ENCODE peak calls at places on chromosomes 4 and X, in six cellular contexts. Y is spleen, B is HCT116, G is endothelial cell of umbilical vein, V is prostate gland, T is sigmoid colon. A is an unnamed sample.

GRCh38 chr4:24266014-24266413 is 318.3 kb downstream of the DHX15 start:
- DNase-seq in Y (no peak), B (no peak), G (no peak), V (no peak), T (no peak), A (no peak)

GRCh38 chr4:76059750-76060149 is 14.8 kb upstream of the ART3 start:
- DNase-seq in Y (no peak), B (no peak), G (no peak), V (no peak), T (no peak), A (no peak)

GRCh38 chr4:151114986-151115385 is 15.6 kb downstream of the RPS3A start:
- DNase-seq in Y (no peak), B (no peak), G (no peak), V (no peak), T (no peak), A (no peak)

GRCh38 chr4:43277003-43277402 is 384.5 kb downstream of the GRXCR1 start:
- DNase-seq in Y (no peak), B (no peak), G (no peak), V (no peak), T (no peak), A (no peak)

GRCh38 chr4:74933562-74934015 is 673 bp downstream of the PARM1 start:
- DNase-seq in Y (peak; percentile 76), B (no peak), G (peak; percentile 4), V (peak; percentile 26), T (no peak), A (no peak)

GRCh38 chr4:177547985-177548384 is 105.7 kb upstream of the AGA start:
- DNase-seq in Y (no peak), B (no peak), G (no peak), V (no peak), T (no peak), A (no peak)

GRCh38 chr4:187547281-187547680 is 448.3 kb upstream of the ZFP42 start:
- DNase-seq in Y (no peak), B (no peak), G (no peak), V (peak; percentile 8), T (no peak), A (no peak)

GRCh38 chr4:26573389-26573794 is 10.5 kb upstream of the TBC1D19 start:
- DNase-seq in Y (no peak), B (no peak), G (no peak), V (no peak), T (no peak), A (no peak)

GRCh38 chr4:100688368-100688767 is 170.5 kb upstream of the EMCN start:
- DNase-seq in Y (no peak), B (no peak), G (no peak), V (no peak), T (no peak), A (no peak)

GRCh38 chr4:151238477-151238876 is 38.5 kb upstream of the PRSS48 start:
- DNase-seq in Y (no peak), B (no peak), G (peak; percentile 59), V (no peak), T (no peak), A (no peak)

GRCh38 chr4:174318829-174319764 is 35.4 kb downstream of the CEP44 start:
- DNase-seq in Y (no peak), B (peak; percentile 22), G (peak; percentile 45), V (no peak), T (no peak), A (no peak)

GRCh38 chr4:42067264-42067663 is 76.9 kb downstream of the SLC30A9 start:
- DNase-seq in Y (no peak), B (no peak), G (no peak), V (no peak), T (no peak), A (no peak)

GRCh38 chr4:140095694-140096482 is 58.1 kb downstream of the MAML3 start:
- DNase-seq in Y (no peak), B (peak; percentile 62), G (peak; percentile 95), V (no peak), T (peak; percentile 68), A (no peak)

GRCh38 chrX:48854898-48855297 is 19.5 kb upstream of the PCSK1N start:
- DNase-seq in Y (no peak), B (peak; percentile 3), G (no peak), V (no peak), T (no peak), A (no peak)

GRCh38 chrX:75784689-75785491 is at the start of gene MAGEE2:
- DNase-seq in Y (peak; percentile 56), B (no peak), G (no peak), V (no peak), T (no peak), A (no peak)

GRCh38 chrX:48540015-48540350 is 469 bp downstream of the TBC1D25 start:
- DNase-seq in Y (no peak), B (peak; percentile 12), G (peak; percentile 50), V (peak; percentile 16), T (no peak), A (no peak)

DNA sequence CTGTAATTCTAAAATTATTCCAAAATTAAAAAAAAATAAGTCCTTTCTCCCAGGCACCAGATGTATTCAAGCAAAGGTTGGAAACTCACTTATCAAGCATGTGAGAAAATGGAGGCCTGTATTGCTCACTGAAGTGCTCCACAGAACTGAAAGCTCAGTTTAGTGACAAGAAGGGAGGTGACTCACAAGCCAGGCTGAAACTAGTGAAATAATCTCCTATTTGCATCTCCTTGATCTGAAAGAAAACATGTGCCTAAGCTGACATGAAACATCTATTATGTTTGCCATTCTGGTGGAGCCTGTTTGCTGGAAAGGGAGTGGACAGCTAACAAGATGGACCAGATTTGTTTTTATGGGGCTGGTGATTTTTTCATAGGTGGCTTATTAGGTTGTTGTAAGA is 54.0 kb upstream of the AMELX start:
- DNase-seq in Y (no peak), B (no peak), G (no peak), V (peak; percentile 76), T (no peak), A (no peak)
- H3K4me1 ChIP-seq in Y (no peaks in the 10 kb centered on the region), B (no peaks in the 10 kb centered on the region), G (no peaks in the 10 kb centered on the region), V (no peaks in the 10 kb centered on the region), T (peaks cover 12% of the 10 kb centered on the region), A (no peaks in the 10 kb centered on the region)

GRCh38 chr4:1714303-1715001 is 2.3 kb upstream of the SLBP start:
- DNase-seq in Y (peak; percentile 38), B (no peak), G (no peak), V (no peak), T (no peak), A (no peak)

GRCh38 chr4:1718095-1718850 is 2.9 kb downstream of the TMEM129 start:
- DNase-seq in Y (peak; percentile 85), B (no peak), G (no peak), V (peak; percentile 62), T (no peak), A (no peak)

GRCh38 chr4:1716065-1716945 is 4.2 kb upstream of the SLBP start:
- DNase-seq in Y (peak; percentile 77), B (no peak), G (no peak), V (no peak), T (no peak), A (no peak)

GRCh38 chr4:1715002-1715761 is 3.1 kb upstream of the SLBP start:
- DNase-seq in Y (peak; percentile 88), B (no peak), G (no peak), V (no peak), T (no peak), A (no peak)

GRCh38 chr4:1717129-1718094 is 3.7 kb downstream of the TMEM129 start:
- DNase-seq in Y (peak; percentile 82), B (no peak), G (no peak), V (no peak), T (no peak), A (no peak)
- TF ChIP-seq POLR2AphosphoS5 in Y (peak; percentile 60), B (no peak), G (no peak), V (no peak), T (no peak), A (no peak)

GRCh38 chr4:78197947-78198346 is 140.8 kb downstream of the FRAS1 start:
- DNase-seq in Y (no peak), B (no peak), G (no peak), V (no peak), T (no peak), A (no peak)
- H3K4me1 ChIP-seq in Y (no peaks in the 10 kb centered on the region), B (no peaks in the 10 kb centered on the region), G (no peaks in the 10 kb centered on the region), V (no peaks in the 10 kb centered on the region), T (no peaks in the 10 kb centered on the region), A (no peaks in the 10 kb centered on the region)

GRCh38 chrX:119791437-119792231 is at the start of gene RPL39:
- DNase-seq in Y (peak; percentile 95), B (peak; percentile 76), G (peak; percentile 87), V (peak; percentile 80), T (peak; percentile 92), A (peak; percentile 77)
- TF ChIP-seq POLR2AphosphoS5 in Y (peak; percentile 95), B (peak; percentile 84), G (peak; percentile 62), V (peak; percentile 70), T (peak; percentile 89), A (peak; percentile 81)

GRCh38 chr4:8261851-8262535 is 7.6 kb upstream of the HTRA3 start:
- DNase-seq in Y (no peak), B (no peak), G (no peak), V (no peak), T (no peak), A (no peak)

GRCh38 chr4:8260656-8261111 is 8.9 kb upstream of the HTRA3 start:
- DNase-seq in Y (no peak), B (no peak), G (peak; percentile 23), V (peak; percentile 70), T (peak; percentile 92), A (no peak)

GRCh38 chr4:8257854-8258253 is 11.7 kb upstream of the HTRA3 start:
- DNase-seq in Y (no peak), B (no peak), G (no peak), V (no peak), T (no peak), A (no peak)

GRCh38 chr4:8258813-8259212 is 10.7 kb upstream of the HTRA3 start:
- DNase-seq in Y (no peak), B (no peak), G (no peak), V (no peak), T (no peak), A (no peak)

GRCh38 chr4:8259743-8260430 is 9.7 kb upstream of the HTRA3 start:
- DNase-seq in Y (no peak), B (no peak), G (no peak), V (no peak), T (no peak), A (no peak)
- H3K4me1 ChIP-seq in Y (peaks cover 31% of the 10 kb centered on the region), B (no peaks in the 10 kb centered on the region), G (no peaks in the 10 kb centered on the region), V (no peaks in the 10 kb centered on the region), T (peaks cover 15% of the 10 kb centered on the region), A (peaks cover 2% of the 10 kb centered on the region)

GRCh38 chr4:38674206-38675144 is 10.5 kb downstream of the KLF3 start:
- DNase-seq in Y (no peak), B (no peak), G (peak; percentile 48), V (no peak), T (no peak), A (no peak)
- TF ChIP-seq POLR2AphosphoS5 in Y (no peak), B (no peak), G (no peak), V (no peak), T (no peak), A (no peak)